ENCODE peak calls at places on chromosomes 1 and 21, in four cellular contexts. C is pancreas, A is HepG2, Y is Karpas-422. E is an unnamed sample.

GRCh38 chr1:7912743-7913557 is 27.7 kb downstream of the TNFRSF9 start:
- DNase-seq in Y (no peak), A (no peak), C (no peak), E (no peak)

GRCh38 chr1:209080170-209080781 is 503.2 kb upstream of the CAMK1G start:
- DNase-seq in Y (no peak), C (no peak), A (no peak), E (no peak)

GRCh38 chr1:53108646-53109580 is 33.5 kb downstream of the SLC1A7 start:
- DNase-seq in A (no peak), C (no peak), Y (no peak), E (no peak)

GRCh38 chr1:9190234-9190633 is 44.3 kb upstream of the H6PD start:
- DNase-seq in C (no peak), A (no peak), Y (no peak), E (no peak)

GRCh38 chr1:221263831-221264767 is 384.9 kb downstream of the HLX start:
- DNase-seq in Y (peak; percentile 90), C (no peak), A (peak; percentile 52), E (no peak)

GRCh38 chr1:38026592-38027200 is 14.2 kb downstream of the UTP11 start:
- DNase-seq in A (no peak), C (no peak), Y (no peak), E (peak; percentile 78)

GRCh38 chr1:209756608-209757445 is 974 bp downstream of the TRAF3IP3 start:
- DNase-seq in Y (no peak), C (no peak), A (no peak), E (peak; percentile 58)

GRCh38 chr1:237868814-237869600 is 21.7 kb downstream of the ZP4 start:
- DNase-seq in Y (no peak), C (no peak), A (no peak), E (no peak)

GRCh38 chr1:152907686-152908601 is at the start of gene IVL:
- DNase-seq in Y (no peak), C (no peak), A (no peak), E (no peak)

GRCh38 chr21:45469273-45470086 is 64.5 kb downstream of the COL18A1 start:
- DNase-seq in C (peak; percentile 35), Y (no peak), A (peak; percentile 99), E (no peak)

GRCh38 chr1:25098717-25099116 is 133.6 kb downstream of the SYF2 start:
- DNase-seq in Y (no peak), A (no peak), C (no peak), E (no peak)

GRCh38 chr1:8182034-8182761 is 135.7 kb upstream of the SLC45A1 start:
- DNase-seq in Y (no peak), A (peak; percentile 85), C (peak; percentile 77), E (peak; percentile 60)

GRCh38 chr1:183862967-183863366 is 58.0 kb downstream of the RGL1 start:
- DNase-seq in Y (no peak), C (no peak), A (no peak), E (no peak)

GRCh38 chr21:45998871-45999580 is 17.5 kb downstream of the COL6A1 start:
- DNase-seq in Y (no peak), A (no peak), C (no peak), E (peak; percentile 41)

GRCh38 chr21:31184462-31184861 is 146.2 kb upstream of the KRTAP19-8 start:
- DNase-seq in A (no peak), C (no peak), Y (no peak), E (no peak)

GRCh38 chr1:26959270-26959669 is 998 bp downstream of the KDF1 start:
- DNase-seq in C (no peak), A (no peak), Y (no peak), E (no peak)

GRCh38 chr1:117093870-117094621 is 27.5 kb downstream of the TRIM45 start:
- DNase-seq in A (no peak), C (no peak), Y (peak; percentile 67), E (no peak)

GRCh38 chr1:27349784-27350672 is 8.2 kb downstream of the SYTL1 start:
- DNase-seq in C (peak; percentile 66), A (no peak), Y (no peak), E (peak; percentile 83)

GRCh38 chr1:3462356-3463012 is 8.0 kb downstream of the ARHGEF16 start:
- DNase-seq in A (no peak), C (no peak), Y (no peak), E (peak; percentile 33)

DNA sequence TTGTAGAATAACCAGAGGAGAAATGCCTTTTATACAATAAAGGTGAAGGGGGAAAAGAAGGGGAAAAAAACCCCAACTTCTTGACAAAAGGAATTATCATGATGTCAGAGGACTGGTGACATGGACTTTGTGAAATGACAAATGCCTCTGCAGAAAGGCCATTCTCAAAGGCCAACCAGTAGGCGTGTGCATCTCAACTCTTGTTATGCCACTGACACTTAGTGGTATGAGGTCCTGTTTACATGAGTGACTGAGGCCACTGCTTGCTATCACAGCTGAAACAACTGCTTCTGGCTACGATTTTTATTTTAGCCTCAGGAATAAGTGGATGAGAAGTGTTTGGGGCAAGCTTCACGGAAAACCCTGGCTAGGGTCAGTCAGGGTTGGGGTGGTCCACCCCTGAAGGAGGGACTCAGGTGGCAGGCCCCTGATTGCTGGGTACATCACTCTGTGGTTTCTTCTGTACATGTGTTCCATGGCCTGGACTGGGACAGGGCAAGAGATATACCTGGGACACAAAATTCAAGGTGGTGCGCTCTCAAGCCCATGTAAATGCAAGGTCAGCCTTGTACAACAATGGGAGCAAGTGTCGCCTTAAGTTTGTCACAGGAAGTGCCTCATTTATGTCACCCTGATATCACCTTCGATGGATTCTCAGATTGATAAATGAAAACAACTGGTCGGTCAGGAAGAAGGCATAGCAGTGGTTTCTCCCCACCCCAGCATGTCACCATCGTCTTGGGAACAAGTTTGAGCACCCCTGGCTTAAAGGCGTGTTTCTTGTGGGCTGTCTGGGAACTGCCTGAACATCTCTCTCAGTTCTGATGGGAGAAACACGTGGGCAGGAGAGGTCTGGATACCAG is 12.3 kb downstream of the RUNX1 start:
- DNase-seq in A (peak; percentile 32), Y (no peak), C (no peak), E (no peak)
- H3K4me1 ChIP-seq in A (peaks cover 55% of the 10 kb centered on the region), Y (peaks cover 31% of the 10 kb centered on the region), C (peaks cover 5% of the 10 kb centered on the region), E (peaks cover 17% of the 10 kb centered on the region)

DNA sequence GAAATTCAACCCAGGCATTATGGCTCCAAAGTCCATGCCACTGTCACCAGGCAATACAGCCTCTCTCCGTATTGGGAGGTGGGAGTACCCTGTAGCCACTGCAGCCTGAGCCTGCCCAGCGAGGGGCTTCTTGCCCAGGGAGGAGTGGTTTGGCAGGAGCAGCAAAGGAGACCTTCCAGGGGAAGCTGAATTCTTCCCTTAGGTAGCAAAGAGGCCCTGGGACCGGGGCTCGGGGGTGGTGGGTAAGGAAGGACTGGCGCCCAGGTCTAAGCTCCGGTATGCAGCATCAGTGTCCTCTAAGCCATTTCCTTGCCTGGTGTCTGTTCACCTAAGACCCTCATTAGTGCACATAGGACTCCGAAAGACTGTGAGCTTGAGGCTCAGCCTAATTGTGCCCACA is 17.0 kb downstream of the TNNT2 start:
- DNase-seq in A (no peak), Y (no peak), C (no peak), E (peak; percentile 28)
- H3K27me3 ChIP-seq in A (peaks cover 39% of the 10 kb centered on the region), Y (no peaks in the 10 kb centered on the region), C (no peaks in the 10 kb centered on the region), E (no peaks in the 10 kb centered on the region)

GRCh38 chr1:226708342-226708780 is 30.7 kb downstream of the ITPKB start:
- DNase-seq in A (no peak), C (no peak), Y (no peak), E (no peak)
- H3K4me1 ChIP-seq in A (no peaks in the 10 kb centered on the region), C (peaks cover 2% of the 10 kb centered on the region), Y (peaks cover 100% of the 10 kb centered on the region), E (peaks cover 68% of the 10 kb centered on the region)

GRCh38 chr1:151801846-151802245 is 3.4 kb downstream of the LINGO4 start:
- DNase-seq in A (no peak), C (no peak), Y (no peak), E (no peak)
- H3K27me3 ChIP-seq in A (no peaks in the 10 kb centered on the region), C (no peaks in the 10 kb centered on the region), Y (no peaks in the 10 kb centered on the region), E (no peaks in the 10 kb centered on the region)